ENCODE peak calls at places on chromosomes 4 and X, in seven cellular contexts. One of them, this sample, is unnamed.

GRCh38 chr4:150423074-150423473 is 158.9 kb upstream of the MAB21L2 start:
- DNase-seq in ecto neural progenitor cell: no peak
- DNase-seq in epithelial cell of proximal tubule: no peak
- DNase-seq in NCI-H2171 treated with DMSO at 0.1 percent for 48 hours: no peak
- DNase-seq in AG10803: no peak
- DNase-seq in stimulated activated CD4-positive, alpha-beta T cell treated with anti-CD3 and anti-CD28 coated beads, Interleukin-2, amount 100 ng/mL, for 24 hours: no peak
- DNase-seq in ELF-1: no peak
- DNase-seq in this sample: no peak

GRCh38 chr4:37243061-37243460 is 1.5 kb upstream of the NWD2 start:
- DNase-seq in stimulated activated CD4-positive, alpha-beta T cell treated with anti-CD3 and anti-CD28 coated beads, Interleukin-2, amount 100 ng/mL, for 24 hours: no peak
- DNase-seq in NCI-H2171 treated with DMSO at 0.1 percent for 48 hours: no peak
- DNase-seq in AG10803: no peak
- DNase-seq in epithelial cell of proximal tubule: no peak
- DNase-seq in ELF-1: peak
- DNase-seq in ecto neural progenitor cell: peak
- DNase-seq in this sample: no peak

GRCh38 chr4:151484396-151485102 is 75.6 kb downstream of the FHIP1A start:
- DNase-seq in stimulated activated CD4-positive, alpha-beta T cell treated with anti-CD3 and anti-CD28 coated beads, Interleukin-2, amount 100 ng/mL, for 24 hours: no peak
- DNase-seq in epithelial cell of proximal tubule: peak
- DNase-seq in ecto neural progenitor cell: no peak
- DNase-seq in ELF-1: peak
- DNase-seq in AG10803: peak
- DNase-seq in NCI-H2171 treated with DMSO at 0.1 percent for 48 hours: no peak
- DNase-seq in this sample: peak

GRCh38 chr4:8459867-8460453 is 19.4 kb downstream of the TRMT44 start:
- DNase-seq in AG10803: no peak
- DNase-seq in ecto neural progenitor cell: no peak
- DNase-seq in stimulated activated CD4-positive, alpha-beta T cell treated with anti-CD3 and anti-CD28 coated beads, Interleukin-2, amount 100 ng/mL, for 24 hours: no peak
- DNase-seq in epithelial cell of proximal tubule: no peak
- DNase-seq in NCI-H2171 treated with DMSO at 0.1 percent for 48 hours: no peak
- DNase-seq in ELF-1: no peak
- DNase-seq in this sample: no peak

GRCh38 chr4:122212880-122213279 is 60.7 kb downstream of the BLTP1 start:
- DNase-seq in NCI-H2171 treated with DMSO at 0.1 percent for 48 hours: no peak
- DNase-seq in ecto neural progenitor cell: no peak
- DNase-seq in epithelial cell of proximal tubule: no peak
- DNase-seq in ELF-1: no peak
- DNase-seq in stimulated activated CD4-positive, alpha-beta T cell treated with anti-CD3 and anti-CD28 coated beads, Interleukin-2, amount 100 ng/mL, for 24 hours: no peak
- DNase-seq in AG10803: no peak
- DNase-seq in this sample: no peak

GRCh38 chrX:53441531-53442321 is 7.6 kb upstream of the HSD17B10 start:
- DNase-seq in epithelial cell of proximal tubule: no peak
- DNase-seq in AG10803: peak
- DNase-seq in stimulated activated CD4-positive, alpha-beta T cell treated with anti-CD3 and anti-CD28 coated beads, Interleukin-2, amount 100 ng/mL, for 24 hours: peak
- DNase-seq in ELF-1: peak
- DNase-seq in NCI-H2171 treated with DMSO at 0.1 percent for 48 hours: peak
- DNase-seq in ecto neural progenitor cell: peak
- DNase-seq in this sample: no peak

GRCh38 chr4:1600811-1601532 is 83.1 kb downstream of the FAM53A start:
- DNase-seq in epithelial cell of proximal tubule: no peak
- DNase-seq in ELF-1: no peak
- DNase-seq in stimulated activated CD4-positive, alpha-beta T cell treated with anti-CD3 and anti-CD28 coated beads, Interleukin-2, amount 100 ng/mL, for 24 hours: no peak
- DNase-seq in AG10803: no peak
- DNase-seq in ecto neural progenitor cell: no peak
- DNase-seq in NCI-H2171 treated with DMSO at 0.1 percent for 48 hours: peak
- DNase-seq in this sample: no peak

GRCh38 chr4:23166919-23167318 is 474.2 kb downstream of the GBA3 start:
- DNase-seq in AG10803: no peak
- DNase-seq in ELF-1: no peak
- DNase-seq in NCI-H2171 treated with DMSO at 0.1 percent for 48 hours: no peak
- DNase-seq in stimulated activated CD4-positive, alpha-beta T cell treated with anti-CD3 and anti-CD28 coated beads, Interleukin-2, amount 100 ng/mL, for 24 hours: no peak
- DNase-seq in ecto neural progenitor cell: no peak
- DNase-seq in epithelial cell of proximal tubule: no peak
- DNase-seq in this sample: no peak

GRCh38 chr4:134024251-134024650 is 177.3 kb downstream of the PABPC4L start:
- DNase-seq in stimulated activated CD4-positive, alpha-beta T cell treated with anti-CD3 and anti-CD28 coated beads, Interleukin-2, amount 100 ng/mL, for 24 hours: no peak
- DNase-seq in NCI-H2171 treated with DMSO at 0.1 percent for 48 hours: peak
- DNase-seq in AG10803: no peak
- DNase-seq in epithelial cell of proximal tubule: peak
- DNase-seq in ecto neural progenitor cell: no peak
- DNase-seq in ELF-1: peak
- DNase-seq in this sample: no peak

GRCh38 chr4:158410272-158410671 is 111.4 kb upstream of the RXFP1 start:
- DNase-seq in NCI-H2171 treated with DMSO at 0.1 percent for 48 hours: no peak
- DNase-seq in ELF-1: peak
- DNase-seq in stimulated activated CD4-positive, alpha-beta T cell treated with anti-CD3 and anti-CD28 coated beads, Interleukin-2, amount 100 ng/mL, for 24 hours: no peak
- DNase-seq in ecto neural progenitor cell: no peak
- DNase-seq in AG10803: peak
- DNase-seq in epithelial cell of proximal tubule: no peak
- DNase-seq in this sample: no peak

GRCh38 chr4:86626066-86626465 is 32.0 kb downstream of the PTPN13 start:
- DNase-seq in AG10803: no peak
- DNase-seq in NCI-H2171 treated with DMSO at 0.1 percent for 48 hours: no peak
- DNase-seq in ELF-1: no peak
- DNase-seq in ecto neural progenitor cell: no peak
- DNase-seq in stimulated activated CD4-positive, alpha-beta T cell treated with anti-CD3 and anti-CD28 coated beads, Interleukin-2, amount 100 ng/mL, for 24 hours: no peak
- DNase-seq in epithelial cell of proximal tubule: no peak
- DNase-seq in this sample: no peak

GRCh38 chr4:152956650-152957436 is 20.7 kb downstream of the FHDC1 start:
- DNase-seq in ecto neural progenitor cell: no peak
- DNase-seq in ELF-1: peak
- DNase-seq in NCI-H2171 treated with DMSO at 0.1 percent for 48 hours: no peak
- DNase-seq in AG10803: no peak
- DNase-seq in epithelial cell of proximal tubule: no peak
- DNase-seq in stimulated activated CD4-positive, alpha-beta T cell treated with anti-CD3 and anti-CD28 coated beads, Interleukin-2, amount 100 ng/mL, for 24 hours: no peak
- DNase-seq in this sample: no peak

GRCh38 chr4:155025762-155026457 is 182.5 kb upstream of the NPY2R start:
- DNase-seq in ecto neural progenitor cell: peak
- DNase-seq in stimulated activated CD4-positive, alpha-beta T cell treated with anti-CD3 and anti-CD28 coated beads, Interleukin-2, amount 100 ng/mL, for 24 hours: no peak
- DNase-seq in NCI-H2171 treated with DMSO at 0.1 percent for 48 hours: no peak
- DNase-seq in epithelial cell of proximal tubule: no peak
- DNase-seq in ELF-1: peak
- DNase-seq in AG10803: no peak
- DNase-seq in this sample: no peak

This sample was measured in kidney epithelial cell.